ENCODE peak calls at places on chromosomes 11 and 22, in seven cellular contexts. U, F, M, D, W, H and Y are unnamed samples.

GRCh38 chr11:50174189-50174588 is 141.5 kb downstream of the OR4C45 start:
- DNase-seq in U (no peak), F (no peak), M (no peak), D (no peak), W (no peak), H (peak), Y (no peak)

GRCh38 chr22:37533995-37534394 is 14.8 kb upstream of the CARD10 start:
- DNase-seq in U (no peak), F (no peak), M (no peak), D (no peak), W (no peak), H (peak), Y (no peak)

GRCh38 chr11:12806113-12806512 is 131.9 kb downstream of the TEAD1 start:
- DNase-seq in U (no peak), F (no peak), M (no peak), D (no peak), W (no peak), H (peak), Y (no peak)

GRCh38 chr11:14583252-14584105 is 60.1 kb upstream of the PDE3B start:
- DNase-seq in U (no peak), F (peak), M (no peak), D (peak), W (no peak), H (no peak), Y (no peak)

GRCh38 chr11:7665473-7666291 is 7.6 kb downstream of the CYB5R2 start:
- DNase-seq in U (peak), F (peak), M (peak), D (peak), W (peak), H (peak), Y (peak)

GRCh38 chr11:17152306-17152705 is 55.5 kb downstream of the PIK3C2A start:
- DNase-seq in U (no peak), F (no peak), M (no peak), D (no peak), W (no peak), H (no peak), Y (no peak)

GRCh38 chr11:115505165-115505564 is 950 bp upstream of the CADM1 start:
- DNase-seq in U (peak), F (peak), M (peak), D (no peak), W (no peak), H (no peak), Y (peak)

GRCh38 chr11:44776840-44777536 is 50.2 kb downstream of the TSPAN18 start:
- DNase-seq in U (no peak), F (no peak), M (no peak), D (peak), W (no peak), H (no peak), Y (no peak)

GRCh38 chr11:45145421-45146071 is 893 bp upstream of the PRDM11 start:
- DNase-seq in U (no peak), F (peak), M (peak), D (peak), W (peak), H (peak), Y (peak)

GRCh38 chr22:44182591-44183588 is 2.2 kb downstream of the PARVG start:
- DNase-seq in U (no peak), F (peak), M (peak), D (peak), W (peak), H (no peak), Y (no peak)

GRCh38 chr22:33666661-33667619 is 253.3 kb downstream of the LARGE1 start:
- DNase-seq in U (no peak), F (no peak), M (no peak), D (peak), W (peak), H (no peak), Y (no peak)

GRCh38 chr11:10302294-10302743 is 2.6 kb upstream of the ADM start:
- DNase-seq in U (peak), F (peak), M (no peak), D (peak), W (no peak), H (no peak), Y (no peak)

GRCh38 chr11:100789500-100789899 is 102.4 kb downstream of the ARHGAP42 start:
- DNase-seq in U (no peak), F (peak), M (no peak), D (no peak), W (peak), H (peak), Y (no peak)

GRCh38 chr22:23063539-23064380 is 6.6 kb upstream of the GNAZ start:
- DNase-seq in U (peak), F (no peak), M (peak), D (peak), W (no peak), H (no peak), Y (no peak)

GRCh38 chr11:104043678-104044239 is 7.3 kb downstream of the DDI1 start:
- DNase-seq in U (no peak), F (no peak), M (no peak), D (no peak), W (no peak), H (peak), Y (no peak)

GRCh38 chr11:73810637-73811036 is 23.0 kb downstream of the MRPL48 start:
- DNase-seq in U (no peak), F (no peak), M (no peak), D (no peak), W (no peak), H (peak), Y (no peak)

GRCh38 chr22:30883586-30884145 is 84.9 kb downstream of the MORC2 start:
- DNase-seq in U (no peak), F (no peak), M (no peak), D (no peak), W (no peak), H (no peak), Y (no peak)

GRCh38 chr11:83256602-83257340 is 29.4 kb downstream of the CCDC90B start:
- DNase-seq in U (no peak), F (no peak), M (no peak), D (no peak), W (no peak), H (no peak), Y (no peak)

GRCh38 chr11:111976614-111977140 is 39.5 kb downstream of the DIXDC1 start:
- DNase-seq in U (peak), F (peak), M (peak), D (no peak), W (peak), H (no peak), Y (peak)

GRCh38 chr11:111978028-111978771 is 41.1 kb downstream of the DIXDC1 start:
- DNase-seq in U (peak), F (peak), M (peak), D (no peak), W (peak), H (peak), Y (no peak)

GRCh38 chr11:111975076-111975806 is 38.1 kb downstream of the DIXDC1 start:
- DNase-seq in U (no peak), F (peak), M (peak), D (no peak), W (peak), H (no peak), Y (peak)

GRCh38 chr11:111976119-111976518 is 39.0 kb downstream of the DIXDC1 start:
- DNase-seq in U (no peak), F (no peak), M (no peak), D (no peak), W (no peak), H (no peak), Y (no peak)

DNA sequence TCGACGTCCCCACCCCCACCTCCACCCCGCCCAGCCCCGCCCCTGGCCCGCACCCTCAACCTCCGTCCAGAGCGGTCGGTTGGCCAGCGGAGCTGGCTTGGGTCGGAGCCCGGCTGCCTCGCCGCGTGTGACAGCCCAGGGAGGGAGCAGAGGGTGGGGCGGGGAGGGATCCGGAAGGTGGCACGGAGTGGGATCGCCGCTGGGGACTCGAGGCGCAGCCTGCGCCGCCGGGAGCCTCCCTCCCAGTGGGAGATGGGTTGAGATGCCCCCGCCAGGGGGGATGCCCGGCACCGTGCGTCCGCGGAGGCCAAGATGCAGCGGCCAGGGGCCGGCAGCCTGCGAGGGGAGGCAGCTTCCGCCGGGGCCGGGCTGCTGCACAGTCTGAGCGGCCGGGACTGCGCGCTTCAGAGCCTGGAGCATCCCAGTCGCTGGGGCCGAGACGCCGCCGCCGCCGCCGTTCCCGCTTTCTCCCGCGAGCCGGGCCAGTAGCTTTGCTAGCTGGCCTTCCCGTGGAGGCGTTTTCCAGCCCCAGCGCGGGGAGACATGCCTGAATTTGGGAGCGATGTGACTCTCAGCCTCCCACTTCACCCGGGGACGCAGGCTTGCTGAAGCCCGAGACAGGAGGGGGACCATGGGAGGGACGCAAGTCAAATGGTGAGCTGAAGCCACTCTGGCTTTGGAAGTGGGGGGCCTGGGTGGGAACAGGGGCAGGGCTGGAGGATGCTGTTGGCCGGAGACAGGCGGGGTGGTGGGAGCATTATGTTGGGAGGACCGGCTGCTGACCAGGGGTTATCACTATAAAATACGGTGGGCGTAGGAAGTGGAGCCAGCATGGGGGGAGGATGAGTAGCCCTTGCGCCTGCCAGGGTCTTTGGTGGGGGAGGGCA is 40.2 kb downstream of the DIXDC1 start:
- DNase-seq in U (peak), F (peak), M (peak), D (peak), W (peak), H (no peak), Y (peak)
- TF ChIP-seq POLR2A in U (no peak), F (peak), M (no peak), D (no peak), W (peak), H (no peak), Y (peak)

DNA sequence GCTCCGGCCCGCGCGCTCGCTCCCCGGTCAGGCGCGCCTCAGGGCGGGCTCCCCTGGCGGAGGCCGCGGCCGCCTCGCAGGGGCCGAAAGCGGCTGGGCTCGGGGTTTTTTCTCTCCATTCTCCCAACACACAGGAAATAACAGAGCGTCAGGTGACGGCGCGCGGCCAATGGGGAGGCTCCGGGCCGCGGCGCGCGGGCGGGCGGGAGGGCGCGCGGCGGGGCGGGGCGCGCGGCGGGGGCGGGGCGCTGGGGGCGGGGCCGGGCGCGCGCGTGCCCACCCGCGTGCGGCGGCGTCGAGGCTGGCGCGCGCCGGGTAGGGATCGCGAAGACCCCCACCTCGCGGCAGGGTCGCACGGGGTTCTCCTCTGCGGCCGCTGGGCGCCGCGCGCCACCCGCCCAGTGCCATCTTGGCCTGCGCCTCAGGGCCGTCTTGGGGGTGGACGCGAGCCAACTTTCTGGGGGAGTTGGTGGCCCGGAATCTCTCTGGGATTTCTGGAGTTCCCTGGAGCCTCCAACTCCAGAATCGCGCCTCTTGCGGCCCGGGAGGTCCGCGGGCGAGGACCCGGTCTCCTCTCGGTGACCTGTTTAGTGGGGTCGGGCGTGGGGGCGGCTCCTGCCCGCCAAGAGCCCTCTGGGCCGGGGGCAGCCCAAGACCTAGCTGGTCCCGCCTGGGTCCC is at the start of gene TCF20:
- DNase-seq in U (peak), F (peak), M (peak), D (peak), W (peak), H (peak), Y (peak)
- TF ChIP-seq CTCF in U (no peak), F (no peak), M (no peak), D (no peak), W (no peak), H (peak), Y (no peak)

GRCh38 chr11:76075699-76076098 is 130.6 kb downstream of the WNT11 start:
- DNase-seq in U (no peak), F (no peak), M (no peak), D (no peak), W (no peak), H (peak), Y (no peak)

GRCh38 chr11:76074178-76075112 is 131.9 kb downstream of the WNT11 start:
- DNase-seq in U (no peak), F (no peak), M (no peak), D (no peak), W (no peak), H (peak), Y (no peak)

GRCh38 chr11:76076749-76077148 is 129.6 kb downstream of the WNT11 start:
- DNase-seq in U (no peak), F (no peak), M (no peak), D (no peak), W (no peak), H (no peak), Y (no peak)

GRCh38 chr11:76073716-76074115 is 132.6 kb downstream of the WNT11 start:
- DNase-seq in U (no peak), F (no peak), M (no peak), D (no peak), W (no peak), H (peak), Y (no peak)

GRCh38 chr11:76077575-76078150 is 128.6 kb downstream of the WNT11 start:
- DNase-seq in U (no peak), F (no peak), M (no peak), D (no peak), W (no peak), H (peak), Y (no peak)
- H3K27ac ChIP-seq in U (no peak), F (no peak), M (no peak), D (peak), W (no peak), H (no peak), Y (peak)

GRCh38 chr11:57515332-57516060 is at the start of gene SLC43A1:
- DNase-seq in U (peak), F (peak), M (peak), D (peak), W (peak), H (peak), Y (peak)
- TF ChIP-seq POLR2A in U (no peak), F (peak), M (no peak), D (no peak), W (peak), H (no peak), Y (no peak)

GRCh38 chr11:125110996-125111340 is 458 bp downstream of the TMEM218 start:
- DNase-seq in U (no peak), F (peak), M (peak), D (no peak), W (no peak), H (no peak), Y (no peak)
- TF ChIP-seq CTCF in U (no peak), F (no peak), M (no peak), D (no peak), W (no peak), H (no peak), Y (no peak)

GRCh38 chr22:35835267-35835997 is 117.8 kb downstream of the APOL5 start:
- DNase-seq in U (no peak), F (no peak), M (no peak), D (no peak), W (no peak), H (peak), Y (no peak)
- H3K27ac ChIP-seq in U (peak), F (peak), M (peak), D (peak), W (peak), H (peak), Y (peak)

DNA sequence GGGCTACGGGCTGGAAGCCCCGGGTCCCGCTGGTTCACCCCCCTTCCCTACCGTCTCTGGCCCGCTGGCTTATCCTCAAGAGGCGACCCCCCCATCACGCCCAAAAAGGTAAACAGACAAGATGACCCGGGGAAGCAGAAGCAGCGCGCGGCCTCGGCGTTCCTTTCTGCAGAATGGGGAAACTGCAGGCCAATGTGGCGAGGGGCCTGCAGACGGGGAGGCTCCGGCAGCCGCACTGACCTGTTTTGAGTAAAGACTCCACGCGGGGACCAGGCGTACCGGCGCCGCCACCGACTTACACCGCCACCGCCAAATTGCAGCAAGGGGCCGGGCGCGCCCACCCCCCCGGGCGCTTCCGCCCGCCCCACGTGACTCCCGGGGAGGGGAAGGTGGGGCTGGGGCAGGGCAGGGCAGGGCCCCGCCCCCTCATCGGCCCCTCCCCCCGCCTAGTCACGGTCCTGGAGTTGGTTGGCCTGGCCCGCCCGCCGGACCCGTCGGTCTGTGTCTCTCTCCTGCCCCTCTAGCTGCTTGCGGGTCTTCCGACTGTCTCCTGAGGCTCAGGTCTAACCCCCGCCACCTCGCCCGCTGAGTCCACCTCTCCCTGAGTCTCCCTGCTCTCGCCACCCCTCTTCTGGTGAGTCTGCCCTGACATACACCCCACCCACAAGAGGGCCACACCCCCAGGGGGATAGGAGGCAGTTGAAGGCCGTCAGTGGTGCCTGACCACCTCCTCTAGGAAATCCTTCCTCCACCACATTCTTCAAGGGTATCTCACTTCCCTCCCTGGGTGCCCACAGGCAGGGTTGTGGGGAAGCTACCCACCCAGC is at the start of gene ARAP1:
- DNase-seq in U (peak), F (peak), M (peak), D (peak), W (peak), H (peak), Y (peak)
- TF ChIP-seq POLR2A in U (no peak), F (peak), M (no peak), D (no peak), W (peak), H (peak), Y (no peak)

DNA sequence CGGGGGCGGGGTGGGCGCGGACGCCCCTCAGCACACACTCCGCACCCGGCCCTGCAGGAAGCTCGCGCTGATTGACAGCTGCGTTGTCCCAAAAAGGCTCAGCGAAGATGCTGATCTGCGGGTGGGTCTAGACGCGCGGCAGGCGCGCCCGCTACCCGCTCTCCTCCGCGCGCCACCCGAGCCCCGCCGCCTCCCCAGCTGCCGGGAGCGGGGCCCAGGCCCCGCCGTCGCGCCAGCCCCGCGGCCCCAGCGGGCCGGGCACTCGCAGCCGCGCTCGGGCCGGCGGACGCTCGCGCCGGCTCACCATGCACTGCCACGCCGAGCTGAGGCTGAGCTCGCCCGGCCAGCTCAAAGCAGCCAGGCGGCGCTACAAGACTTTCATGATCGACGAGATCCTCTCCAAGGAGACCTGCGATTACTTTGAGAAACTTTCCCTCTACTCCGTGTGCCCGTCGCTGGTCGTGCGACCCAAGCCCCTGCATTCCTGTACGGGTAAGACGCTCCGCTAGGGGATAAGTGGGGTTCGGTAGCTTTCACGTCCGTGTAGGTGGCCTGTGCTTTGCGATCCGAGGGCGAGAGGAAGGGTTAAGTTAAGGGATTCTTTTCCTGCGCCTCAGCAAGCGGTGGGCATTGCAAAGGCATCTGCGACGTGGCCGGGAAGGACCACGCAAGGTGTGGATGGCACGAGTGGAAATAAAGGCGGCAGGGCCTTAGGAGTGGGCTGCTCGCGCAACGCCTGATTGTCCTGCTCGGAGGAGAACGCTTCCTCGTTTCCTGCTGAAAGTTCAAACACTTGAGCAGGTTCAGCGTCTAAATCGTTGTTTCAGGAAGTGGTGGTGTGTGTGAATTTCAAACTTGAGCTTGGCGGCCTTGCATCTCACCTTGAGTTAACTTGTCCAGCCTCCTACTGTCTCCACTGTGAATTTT is at the start of gene BARX2:
- DNase-seq in U (no peak), F (peak), M (peak), D (peak), W (peak), H (peak), Y (peak)
- TF ChIP-seq CTCF in U (no peak), F (peak), M (no peak), D (peak), W (peak), H (peak), Y (no peak)

GRCh38 chr22:27801616-27802388 is at the start of gene MN1:
- DNase-seq in U (peak), F (peak), M (peak), D (peak), W (peak), H (peak), Y (peak)

GRCh38 chr22:27800250-27801131 is 1.1 kb downstream of the MN1 start:
- DNase-seq in U (peak), F (no peak), M (no peak), D (no peak), W (no peak), H (no peak), Y (peak)

GRCh38 chr22:27802389-27803079 is 978 bp upstream of the MN1 start:
- DNase-seq in U (no peak), F (no peak), M (no peak), D (no peak), W (no peak), H (no peak), Y (no peak)

GRCh38 chr22:27799334-27800249 is 2.0 kb downstream of the MN1 start:
- DNase-seq in U (peak), F (peak), M (no peak), D (peak), W (no peak), H (no peak), Y (peak)

GRCh38 chr22:27801197-27801615 is 350 bp downstream of the MN1 start:
- DNase-seq in U (peak), F (peak), M (peak), D (peak), W (peak), H (peak), Y (peak)
- H3K27ac ChIP-seq in U (peak), F (peak), M (peak), D (peak), W (peak), H (peak), Y (peak)